ENCODE peak calls at places on chromosomes 1 and 21, in four cellular contexts. L is astrocyte of the spinal cord, B is kidney tubule cell, S is fibroblast of villous mesenchyme. Y is an unnamed sample.

GRCh38 chr21:39197448-39197847 is 14.2 kb upstream of the PSMG1 start:
- DNase-seq in S (no peak), B (no peak), L (no peak), Y (no peak)

GRCh38 chr1:101284021-101284420 is 47.2 kb downstream of the S1PR1 start:
- DNase-seq in L (no peak), B (no peak), S (no peak), Y (no peak)

GRCh38 chr1:61641578-61642336 is 83.2 kb downstream of the TM2D1 start:
- DNase-seq in L (peak; percentile 58), S (peak; percentile 63), B (peak; percentile 66), Y (peak; percentile 64)

GRCh38 chr1:58809327-58810040 is 25.6 kb upstream of the JUN start:
- DNase-seq in S (peak; percentile 78), L (peak; percentile 29), B (no peak), Y (no peak)

GRCh38 chr1:93338426-93338825 is 7.3 kb upstream of the DR1 start:
- DNase-seq in B (peak; percentile 72), S (peak; percentile 88), L (peak; percentile 85), Y (no peak)

GRCh38 chr1:58204284-58204683 is 342.2 kb downstream of the OMA1 start:
- DNase-seq in S (no peak), B (peak; percentile 8), L (no peak), Y (no peak)

GRCh38 chr1:87333692-87334347 is 5.1 kb downstream of the LMO4 start:
- DNase-seq in L (no peak), S (peak; percentile 51), B (no peak), Y (no peak)

GRCh38 chr21:26881504-26882228 is 36.5 kb upstream of the ADAMTS1 start:
- DNase-seq in B (peak; percentile 28), S (peak; percentile 50), L (peak; percentile 39), Y (no peak)

GRCh38 chr1:172356620-172357019 is 63.9 kb upstream of the C1orf105 start:
- DNase-seq in B (peak; percentile 85), L (peak; percentile 69), S (peak; percentile 97), Y (no peak)

GRCh38 chr1:156095906-156096508 is 13.7 kb upstream of the MEX3A start:
- DNase-seq in B (no peak), L (no peak), S (no peak), Y (no peak)

GRCh38 chr1:25924454-25924853 is 18.2 kb upstream of the STMN1 start:
- DNase-seq in L (no peak), S (no peak), B (no peak), Y (no peak)

GRCh38 chr1:4016351-4017130 is 116.5 kb upstream of the C1orf174 start:
- DNase-seq in S (no peak), L (no peak), B (no peak), Y (no peak)

GRCh38 chr1:192904438-192904895 is 95.6 kb downstream of the RGS2 start:
- DNase-seq in B (peak; percentile 56), L (peak; percentile 91), S (peak; percentile 86), Y (peak; percentile 45)

GRCh38 chr1:207841907-207842306 is 69.0 kb downstream of the CD34 start:
- DNase-seq in S (peak; percentile 51), B (no peak), L (no peak), Y (no peak)

GRCh38 chr1:3213730-3214129 is 144.7 kb downstream of the PRDM16 start:
- DNase-seq in S (no peak), L (no peak), B (peak; percentile 64), Y (peak; percentile 77)

GRCh38 chr1:59272507-59272906 is 24.4 kb upstream of the FGGY start:
- DNase-seq in S (peak; percentile 12), L (peak; percentile 43), B (peak; percentile 84), Y (no peak)

GRCh38 chr21:25283720-25284119 is 323.6 kb downstream of the MRPL39 start:
- DNase-seq in L (peak; percentile 37), B (peak; percentile 52), S (peak; percentile 28), Y (no peak)

GRCh38 chr1:844472-845026 is 79.2 kb upstream of the SAMD11 start:
- DNase-seq in B (no peak), L (no peak), S (no peak), Y (no peak)